ENCODE peak calls at places on chromosomes 12 and 14, in six cellular contexts. E is IMR-90, G is H9, T is H1, I is trophoblast cell, K is mesenchymal stem cell. D is an unnamed sample.

GRCh38 chr12:69417741-69418167 is 52.4 kb upstream of the FRS2 start:
- DNase-seq in I (no peak), T (no peak), E (no peak), G (no peak), K (no peak), D (no peak)

GRCh38 chr14:32692441-32692840 is 246.2 kb upstream of the NPAS3 start:
- DNase-seq in T (no peak), K (no peak), E (no peak), G (no peak), I (no peak), D (no peak)

GRCh38 chr12:6852651-6853354 is 853 bp downstream of the USP5 start:
- DNase-seq in E (peak; percentile 79), G (peak; percentile 83), K (peak; percentile 85), T (no peak), I (no peak), D (no peak)

GRCh38 chr12:121893901-121894540 is 5.4 kb downstream of the PSMD9 start:
- DNase-seq in T (no peak), G (peak; percentile 66), I (peak; percentile 13), K (peak; percentile 80), E (peak; percentile 77), D (no peak)

GRCh38 chr12:123114305-123115083 is 36.4 kb downstream of the PITPNM2 start:
- DNase-seq in T (no peak), E (no peak), G (no peak), I (no peak), K (no peak), D (no peak)

GRCh38 chr12:65840793-65841670 is 16.7 kb downstream of the HMGA2 start:
- DNase-seq in E (no peak), K (no peak), T (no peak), I (no peak), G (peak; percentile 40), D (no peak)

GRCh38 chr12:31672521-31672920 is 13.0 kb downstream of the ETFBKMT start:
- DNase-seq in K (no peak), T (no peak), I (no peak), G (no peak), E (no peak), D (no peak)

GRCh38 chr14:102777711-102778615 is 714 bp downstream of the TRAF3 start:
- DNase-seq in I (peak; percentile 61), T (no peak), G (peak; percentile 27), K (peak; percentile 11), E (peak; percentile 47), D (no peak)

GRCh38 chr14:61562321-61563161 is 132.8 kb upstream of the HIF1A start:
- DNase-seq in K (peak; percentile 100), G (no peak), T (no peak), I (peak; percentile 95), E (peak; percentile 100), D (no peak)

GRCh38 chr12:124995200-124995961 is 1.9 kb downstream of the BRI3BP start:
- DNase-seq in K (no peak), I (no peak), G (no peak), T (no peak), E (no peak), D (no peak)

GRCh38 chr14:22190411-22191191 is 398.4 kb downstream of the DAD1 start:
- DNase-seq in G (no peak), E (peak; percentile 100), I (peak; percentile 58), K (peak; percentile 97), T (no peak), D (no peak)

GRCh38 chr12:29234965-29235364 is 85.9 kb downstream of the FAR2 start:
- DNase-seq in I (no peak), K (peak; percentile 30), T (no peak), E (peak; percentile 11), G (no peak), D (no peak)

GRCh38 chr12:65695077-65695865 is 129.0 kb upstream of the HMGA2 start:
- DNase-seq in E (peak; percentile 99), K (peak; percentile 99), G (no peak), I (no peak), T (no peak), D (no peak)

GRCh38 chr14:54737132-54737711 is 165.4 kb downstream of the GCH1 start:
- DNase-seq in I (peak; percentile 52), K (peak; percentile 76), T (no peak), E (peak; percentile 82), G (no peak), D (no peak)

GRCh38 chr12:81705586-81705985 is 53.6 kb downstream of the PPFIA2 start:
- DNase-seq in K (no peak), E (no peak), G (no peak), I (no peak), T (no peak), D (no peak)

GRCh38 chr14:43252866-43253265 is 1254.2 kb downstream of the FSCB start:
- DNase-seq in T (no peak), K (no peak), G (no peak), E (no peak), I (no peak), D (no peak)

DNA sequence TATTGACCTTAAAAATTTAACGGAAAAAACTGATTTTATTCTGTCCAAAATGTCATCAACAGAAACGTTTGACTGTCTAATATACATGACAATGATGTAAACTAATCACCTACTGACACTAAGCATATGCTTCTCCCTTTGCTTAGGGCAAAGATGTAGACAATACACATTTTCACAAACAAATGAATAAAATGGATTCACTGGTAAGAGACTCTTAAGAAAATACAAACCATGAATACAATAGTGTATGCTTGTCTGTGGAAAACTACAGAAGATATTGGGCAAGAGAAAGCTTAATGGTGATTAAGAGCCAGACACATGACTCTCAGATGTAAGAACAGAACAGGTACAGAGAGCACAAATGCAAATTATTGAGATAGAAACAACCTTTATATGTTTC is 1248.7 kb downstream of the FSCB start:
- DNase-seq in I (no peak), K (no peak), G (no peak), T (no peak), E (no peak), D (no peak)
- H3K4me1 ChIP-seq in I (no peaks in the 10 kb centered on the region), K (no peaks in the 10 kb centered on the region), G (no peaks in the 10 kb centered on the region), T (no peaks in the 10 kb centered on the region), E (no peaks in the 10 kb centered on the region), D (no peaks in the 10 kb centered on the region)

GRCh38 chr14:44317433-44317746 is 189.7 kb downstream of the FSCB start:
- DNase-seq in G (no peak), K (no peak), I (no peak), E (no peak), T (no peak), D (no peak)

GRCh38 chr14:44316647-44317432 is 190.2 kb downstream of the FSCB start:
- DNase-seq in E (peak; percentile 93), K (peak; percentile 97), G (no peak), T (no peak), I (peak; percentile 77), D (no peak)
- H3K27ac ChIP-seq in E (peak overlapping the region; percentile 37), K (peak overlapping the region; percentile 22), G (no peak overlapping the region), T (no peak overlapping the region), I (no peak overlapping the region), D (no peak overlapping the region)

GRCh38 chr12:93032748-93033147 is 103.7 kb upstream of the EEA1 start:
- DNase-seq in T (no peak), G (no peak), I (no peak), E (peak; percentile 63), K (peak; percentile 56), D (no peak)
- H3K14ac ChIP-seq in T (no peak overlapping the region), G (no peak overlapping the region), I (no peak overlapping the region), E (no peak overlapping the region), K (no peak overlapping the region), D (no peak overlapping the region)

DNA sequence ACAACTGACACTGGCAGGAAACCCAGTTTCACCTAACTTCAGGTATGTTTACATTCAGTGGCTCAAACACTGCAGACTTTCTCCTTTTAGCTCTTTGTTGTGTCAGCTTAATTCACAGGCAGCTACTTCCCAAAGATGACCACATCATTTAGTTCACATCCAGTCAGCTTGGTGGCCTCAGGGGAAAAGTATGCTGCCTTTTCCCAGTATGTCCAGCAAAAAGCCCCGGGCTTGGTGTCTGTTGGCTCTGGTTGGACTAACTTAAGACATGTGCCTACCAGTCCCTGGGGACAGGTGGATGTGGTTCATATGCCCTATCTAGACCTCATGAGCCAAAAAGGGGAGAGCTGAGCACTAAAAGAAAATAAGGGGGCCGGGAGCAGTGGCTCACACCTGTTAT is 56.4 kb downstream of the GOLGA5 start:
- DNase-seq in T (no peak), I (no peak), K (peak; percentile 26), E (peak; percentile 46), G (no peak), D (no peak)
- H3K4me1 ChIP-seq in T (no peaks in the 10 kb centered on the region), I (no peaks in the 10 kb centered on the region), K (no peaks in the 10 kb centered on the region), E (peaks cover 2% of the 10 kb centered on the region), G (no peaks in the 10 kb centered on the region), D (no peaks in the 10 kb centered on the region)

GRCh38 chr12:107369006-107369405 is 275.7 kb upstream of the CRY1 start:
- DNase-seq in K (no peak), G (no peak), T (no peak), I (no peak), E (no peak), D (no peak)

GRCh38 chr12:107372229-107372658 is 278.9 kb upstream of the CRY1 start:
- DNase-seq in T (no peak), E (peak; percentile 27), I (no peak), K (no peak), G (no peak), D (no peak)

GRCh38 chr12:107366322-107366721 is 273.0 kb upstream of the CRY1 start:
- DNase-seq in E (no peak), K (no peak), G (no peak), I (no peak), T (no peak), D (no peak)

GRCh38 chr12:107368586-107368985 is 275.2 kb upstream of the CRY1 start:
- DNase-seq in I (no peak), K (no peak), E (no peak), T (no peak), G (no peak), D (no peak)

DNA sequence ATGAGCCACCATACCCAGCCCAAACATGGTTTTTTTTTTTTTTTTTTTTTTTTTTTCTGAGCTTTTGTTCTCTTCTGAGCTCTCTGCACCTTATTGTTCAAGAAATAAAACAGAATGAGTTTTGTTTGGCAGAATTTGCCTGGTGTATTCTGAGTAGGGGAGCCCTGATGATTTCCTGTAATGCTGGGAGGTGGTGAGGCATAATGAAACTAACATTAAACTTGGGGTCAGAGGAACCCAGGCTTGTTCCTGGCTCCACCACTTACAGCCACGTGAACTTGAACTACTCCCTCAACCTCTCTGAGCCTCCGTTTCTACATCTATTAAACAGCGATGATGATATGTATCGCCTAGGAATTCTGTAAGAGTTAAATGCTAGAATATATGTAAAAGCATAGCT is 276.3 kb upstream of the CRY1 start:
- DNase-seq in I (no peak), T (no peak), K (no peak), G (no peak), E (no peak), D (no peak)
- H3K27ac ChIP-seq in I (no peak overlapping the region), T (no peak overlapping the region), K (no peak overlapping the region), G (no peak overlapping the region), E (no peak overlapping the region), D (no peak overlapping the region)

GRCh38 chr12:15495742-15496141 is 173.4 kb downstream of the PTPRO start:
- DNase-seq in T (no peak), G (no peak), I (no peak), E (no peak), K (no peak), D (no peak)
- H3K14ac ChIP-seq in T (no peak overlapping the region), G (no peak overlapping the region), I (no peak overlapping the region), E (no peak overlapping the region), K (no peak overlapping the region), D (no peak overlapping the region)

GRCh38 chr14:70361893-70362292 is 2.4 kb upstream of the COX16 start:
- DNase-seq in T (no peak), I (no peak), G (no peak), K (no peak), E (no peak), D (no peak)
- H3K4me1 ChIP-seq in T (no peaks in the 10 kb centered on the region), I (no peaks in the 10 kb centered on the region), G (no peaks in the 10 kb centered on the region), K (no peaks in the 10 kb centered on the region), E (no peaks in the 10 kb centered on the region), D (peaks cover 1% of the 10 kb centered on the region)

GRCh38 chr12:64674367-64674922 is 64.2 kb downstream of the RASSF3 start:
- DNase-seq in K (no peak), G (no peak), E (no peak), I (peak; percentile 69), T (no peak), D (no peak)
- H3K27ac ChIP-seq in K (no peak overlapping the region), G (no peak overlapping the region), E (no peak overlapping the region), I (no peak overlapping the region), T (no peak overlapping the region), D (no peak overlapping the region)

D was measured in neuronal stem cell.